ENCODE peak calls at places on chromosomes 12 and 14, in four cellular contexts. D is A549, W is heart left ventricle, R is GM12878. M is an unnamed sample.

GRCh38 chr12:98606367-98606985 is 13.0 kb downstream of the SLC25A3 start:
- DNase-seq in D (no peak), W (no peak), R (no peak), M (no peak)

GRCh38 chr14:89575386-89576061 is 158.5 kb upstream of the FOXN3 start:
- DNase-seq in D (no peak), W (no peak), R (no peak), M (peak; percentile 62)

GRCh38 chr14:59044707-59045106 is 143.8 kb upstream of the DAAM1 start:
- DNase-seq in D (no peak), W (no peak), R (no peak), M (no peak)

GRCh38 chr12:77925536-77926108 is 94.9 kb downstream of the NAV3 start:
- DNase-seq in D (peak; percentile 95), W (peak; percentile 62), R (peak; percentile 45), M (peak; percentile 90)

GRCh38 chr12:3323002-3323685 is 167.9 kb upstream of the PRMT8 start:
- DNase-seq in D (no peak), W (no peak), R (no peak), M (no peak)

GRCh38 chr12:132448453-132448800 is 41.5 kb upstream of the FBRSL1 start:
- DNase-seq in D (no peak), W (peak; percentile 15), R (no peak), M (no peak)

GRCh38 chr12:47082963-47083621 is 3.3 kb upstream of the AMIGO2 start:
- DNase-seq in D (peak; percentile 95), W (no peak), R (no peak), M (no peak)

GRCh38 chr14:36655963-36656768 is 5.5 kb upstream of the PAX9 start:
- DNase-seq in D (peak; percentile 77), W (no peak), R (no peak), M (no peak)

GRCh38 chr12:89245090-89245489 is 107.2 kb downstream of the DUSP6 start:
- DNase-seq in D (no peak), W (no peak), R (no peak), M (no peak)

GRCh38 chr14:24814944-24815343 is 181.0 kb upstream of the GZMB start:
- DNase-seq in D (no peak), W (no peak), R (no peak), M (no peak)
- H3K4me1 ChIP-seq in D (peaks cover 12% of the 10 kb centered on the region), W (peaks cover 50% of the 10 kb centered on the region), R (no peaks in the 10 kb centered on the region), M (no peaks in the 10 kb centered on the region)

DNA sequence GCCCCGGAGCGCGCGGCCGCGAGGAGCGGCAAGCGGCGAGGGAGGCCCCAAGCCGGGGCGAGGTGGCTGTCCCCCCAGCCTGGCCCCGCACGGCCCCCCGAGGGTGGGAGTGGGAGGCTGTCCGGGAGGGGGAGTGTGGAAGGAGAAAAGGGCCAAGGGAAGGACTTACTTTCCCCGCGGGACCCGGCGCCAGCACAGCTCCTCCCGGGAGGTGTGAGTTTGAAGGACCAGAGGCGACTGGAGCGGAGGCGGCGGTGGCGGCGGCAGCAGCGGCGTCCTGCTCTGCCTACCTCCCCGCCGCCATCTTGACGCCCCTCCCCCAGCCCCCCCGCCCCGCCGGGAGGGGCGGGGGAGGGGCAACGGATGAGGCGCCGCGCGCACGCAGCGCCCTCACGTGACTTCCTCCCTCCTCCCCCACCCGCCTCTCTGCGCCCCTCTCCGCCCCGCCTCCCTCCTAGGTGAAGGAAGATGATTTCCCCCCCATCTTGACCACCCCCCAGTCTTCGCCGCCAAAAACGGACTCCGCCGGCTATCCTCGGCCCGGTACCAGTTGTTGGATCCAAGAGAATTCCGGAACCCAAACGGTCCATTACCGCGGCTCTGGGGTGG is at the start of gene SBNO1:
- DNase-seq in D (peak; percentile 94), W (peak; percentile 94), R (peak; percentile 58), M (no peak)
- TF ChIP-seq POLR2A in D (peak; percentile 86), W (no peak), R (peak; percentile 74), M (peak; percentile 80)

GRCh38 chr14:96297000-96297399 is 41.0 kb downstream of the BDKRB1 start:
- DNase-seq in D (peak; percentile 37), W (no peak), R (no peak), M (no peak)
- TF ChIP-seq CTCF in D (peak; percentile 63), W (peak; percentile 63), R (peak; percentile 39), M (peak; percentile 35)

DNA sequence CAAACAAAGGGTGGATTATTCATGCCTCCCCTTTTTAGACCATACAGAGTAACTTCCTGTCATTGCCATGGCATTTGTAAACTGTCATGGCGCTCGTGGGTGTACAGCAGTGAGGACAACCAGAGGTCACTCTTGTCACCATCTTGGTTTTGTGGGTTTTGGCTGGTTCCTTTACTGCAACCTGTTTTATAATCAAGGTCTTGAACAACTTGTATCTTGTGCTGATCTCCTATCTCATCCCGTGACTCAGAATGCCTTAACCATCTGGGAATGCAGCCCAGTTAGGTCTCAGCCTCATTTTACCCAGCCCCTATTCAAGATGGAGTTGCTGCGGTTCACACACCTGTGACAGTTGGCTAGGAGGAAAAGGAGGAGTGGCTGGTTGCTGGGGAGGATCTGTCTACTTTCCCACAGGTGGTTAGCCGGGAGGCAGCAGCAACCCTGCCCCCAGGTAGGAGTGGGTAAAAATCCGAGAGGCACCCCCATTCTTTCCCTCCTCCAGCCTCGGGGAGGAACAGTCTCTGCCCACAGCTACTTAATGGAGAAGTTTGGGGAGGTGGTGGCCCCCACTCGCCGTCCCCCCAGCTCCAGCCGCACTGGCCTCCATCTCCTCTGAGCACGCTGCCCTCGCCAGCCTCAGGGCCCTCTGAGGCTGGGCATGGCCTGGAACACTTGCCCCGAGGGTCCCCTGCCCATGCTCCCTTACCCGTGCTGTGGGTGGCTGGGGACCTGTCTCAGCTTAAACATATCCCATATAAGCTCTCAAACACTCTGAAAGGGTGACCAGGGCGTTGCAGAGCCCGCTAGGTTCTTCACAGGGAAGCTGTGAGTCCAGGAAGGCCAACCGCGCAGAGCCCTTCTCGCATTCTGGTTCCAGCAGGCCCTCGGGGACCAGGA is 41.7 kb downstream of the SMIM41 start:
- DNase-seq in D (no peak), W (no peak), R (no peak), M (peak; percentile 95)
- H3K4me1 ChIP-seq in D (peaks cover 5% of the 10 kb centered on the region), W (peaks cover 18% of the 10 kb centered on the region), R (peaks cover 57% of the 10 kb centered on the region), M (peaks cover 7% of the 10 kb centered on the region)

GRCh38 chr12:121778567-121779421 is 14.7 kb downstream of the RHOF start:
- DNase-seq in D (no peak), W (no peak), R (no peak), M (no peak)
- TF ChIP-seq POLR2A in D (no peak), W (no peak), R (peak; percentile 53), M (no peak)

DNA sequence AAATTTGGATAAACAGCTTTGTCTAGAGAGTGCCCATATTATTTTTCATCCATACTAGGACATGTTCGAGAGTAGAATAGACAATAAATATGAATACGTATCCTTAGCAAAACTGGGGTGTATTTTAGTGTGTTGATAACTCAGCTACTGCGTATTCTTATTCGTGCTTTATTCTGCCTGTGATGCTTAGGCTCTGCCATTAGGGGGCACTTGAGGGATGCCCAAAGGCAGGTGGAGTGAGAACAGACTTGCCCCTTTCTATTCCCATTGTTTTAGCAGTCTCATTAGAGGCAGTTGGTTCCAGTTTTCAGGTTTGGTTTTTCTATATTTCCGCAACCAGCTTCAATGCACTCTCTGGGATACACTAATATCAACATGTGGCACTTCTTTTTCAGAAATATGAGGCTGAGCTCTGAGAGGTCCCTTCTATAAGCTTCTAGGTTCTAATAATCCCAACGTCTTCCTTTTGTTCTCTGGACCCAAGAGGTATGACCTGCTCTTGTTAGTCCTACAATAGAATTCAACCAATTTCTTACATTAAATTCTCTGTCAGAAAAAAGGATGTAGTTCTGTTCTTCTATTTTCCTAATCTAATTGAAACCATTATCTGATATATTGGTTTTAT is 985.7 kb upstream of the FBXO33 start:
- DNase-seq in D (peak; percentile 17), W (no peak), R (no peak), M (no peak)
- TF ChIP-seq CTCF in D (peak; percentile 5), W (peak; percentile 54), R (peak; percentile 51), M (no peak)

DNA sequence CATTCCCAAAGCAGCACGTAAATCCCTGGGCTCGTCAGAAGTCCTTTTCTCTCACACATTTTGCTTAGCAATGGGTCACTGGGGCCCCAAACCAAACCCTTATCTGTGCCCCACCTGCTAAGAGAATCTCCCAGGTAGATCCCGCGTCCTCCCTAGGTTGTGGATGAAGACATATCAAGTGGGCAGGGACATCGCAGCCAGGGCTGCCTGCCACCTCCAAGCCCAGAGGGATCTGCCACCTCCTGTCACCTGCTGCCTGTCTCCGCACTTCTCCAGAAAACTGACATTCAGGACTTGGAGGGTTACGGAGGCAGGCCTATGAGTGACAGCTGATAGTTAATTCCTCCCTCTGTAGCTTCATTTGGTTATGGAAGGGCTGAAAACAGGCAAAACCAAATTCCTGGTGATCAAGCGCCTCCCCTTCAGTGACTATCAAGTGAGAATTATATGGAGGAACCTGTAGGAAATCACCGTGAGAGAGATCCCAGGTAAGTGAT is 19.5 kb downstream of the BCL11B start:
- DNase-seq in D (no peak), W (no peak), R (no peak), M (no peak)
- H3K4me1 ChIP-seq in D (peaks cover 6% of the 10 kb centered on the region), W (no peaks in the 10 kb centered on the region), R (no peaks in the 10 kb centered on the region), M (peaks cover 4% of the 10 kb centered on the region)

DNA sequence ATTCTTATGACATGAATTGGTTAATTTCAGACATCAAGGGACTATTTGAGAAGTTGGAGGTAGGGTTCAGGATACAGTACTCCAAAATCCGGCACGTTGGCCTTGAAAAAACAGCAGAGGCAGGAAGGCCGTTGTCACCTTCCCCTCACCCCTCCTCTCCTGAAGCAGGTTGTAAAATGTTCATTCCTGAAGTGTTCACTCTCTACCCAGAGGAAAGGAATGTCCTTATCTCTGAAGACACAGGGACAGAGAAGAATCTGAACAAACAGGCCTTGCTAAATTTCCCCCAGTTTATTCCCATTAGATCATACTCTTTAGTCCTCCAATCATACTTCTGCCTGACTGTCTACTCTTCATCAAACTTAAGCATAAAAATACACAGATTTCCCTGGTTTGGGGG is 313.6 kb downstream of the ZFP36L1 start:
- DNase-seq in D (no peak), W (no peak), R (no peak), M (peak; percentile 27)
- TF ChIP-seq POLR2A in D (no peak), W (no peak), R (no peak), M (no peak)

DNA sequence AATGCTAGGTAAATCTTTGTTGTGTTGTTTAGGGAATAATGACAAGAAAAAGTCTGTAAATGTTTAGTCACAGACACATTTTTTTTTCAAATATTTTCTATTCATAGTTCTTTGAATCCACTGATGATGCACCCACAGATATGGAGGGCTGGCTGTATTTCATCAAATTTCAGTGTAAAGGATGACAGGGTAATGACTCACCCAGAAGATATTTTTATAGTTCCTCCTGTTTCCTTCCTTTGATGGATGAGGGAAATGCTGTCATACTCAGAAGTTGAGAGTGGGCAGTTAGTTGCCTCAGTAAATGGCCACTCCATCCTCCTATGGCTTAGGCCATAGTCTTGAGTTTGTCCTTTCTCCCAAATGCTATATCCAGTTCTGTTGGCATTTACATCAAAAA is 76.9 kb upstream of the REP15 start:
- DNase-seq in D (peak; percentile 78), W (no peak), R (no peak), M (no peak)
- TF ChIP-seq CTCF in D (no peak), W (no peak), R (no peak), M (no peak)

GRCh38 chr12:118328486-118329340 is 44.0 kb downstream of the TAOK3 start:
- DNase-seq in D (no peak), W (no peak), R (no peak), M (no peak)
- H3K4me1 ChIP-seq in D (peaks cover 12% of the 10 kb centered on the region), W (no peaks in the 10 kb centered on the region), R (peaks cover 18% of the 10 kb centered on the region), M (peaks cover 4% of the 10 kb centered on the region)